ENCODE peak calls at places on chromosome 14, in four cellular contexts. I is AG04449, T is AG09309, G is HepG2. U is an unnamed sample.

GRCh38 chr14:105060751-105061427 is 4.3 kb downstream of the GPR132 start:
- DNase-seq in I (no peak), T (no peak), G (no peak), U (no peak)

GRCh38 chr14:68384335-68384734 is 408.5 kb downstream of the ZFP36L1 start:
- DNase-seq in I (no peak), T (no peak), G (no peak), U (no peak)

GRCh38 chr14:100994082-100994481 is 90.6 kb upstream of the RTL1 start:
- DNase-seq in I (no peak), T (no peak), G (no peak), U (no peak)

GRCh38 chr14:103393687-103394626 is 8.7 kb downstream of the MARK3 start:
- DNase-seq in I (no peak), T (no peak), G (no peak), U (no peak)

GRCh38 chr14:31391977-31392503 is 28.3 kb downstream of the HEATR5A start:
- DNase-seq in I (no peak), T (no peak), G (no peak), U (no peak)

GRCh38 chr14:68593806-68594536 is 198.9 kb downstream of the ZFP36L1 start:
- DNase-seq in I (no peak), T (no peak), G (peak; percentile 46), U (no peak)

GRCh38 chr14:21043387-21044105 is 1.4 kb downstream of the RNASE7 start:
- DNase-seq in I (no peak), T (no peak), G (no peak), U (no peak)

GRCh38 chr14:54659365-54659764 is 92.4 kb downstream of the SAMD4A start:
- DNase-seq in I (no peak), T (no peak), G (peak; percentile 50), U (no peak)

GRCh38 chr14:32109676-32110075 is 32.6 kb downstream of the ARHGAP5 start:
- DNase-seq in I (peak; percentile 58), T (peak; percentile 40), G (no peak), U (peak; percentile 31)

GRCh38 chr14:85529803-85530574 is at the start of gene FLRT2:
- DNase-seq in I (no peak), T (no peak), G (no peak), U (no peak)

GRCh38 chr14:74014299-74014698 is 4.8 kb downstream of the ENTPD5 start:
- DNase-seq in I (no peak), T (no peak), G (peak; percentile 63), U (no peak)

GRCh38 chr14:97827746-97828145 is 1030.6 kb downstream of the VRK1 start:
- DNase-seq in I (no peak), T (no peak), G (no peak), U (no peak)

GRCh38 chr14:54979039-54979438 is 47.9 kb downstream of the WDHD1 start:
- DNase-seq in I (no peak), T (no peak), G (no peak), U (no peak)

GRCh38 chr14:103140316-103141109 is 17.3 kb downstream of the TNFAIP2 start:
- DNase-seq in I (no peak), T (no peak), G (peak; percentile 39), U (no peak)

GRCh38 chr14:81453166-81453766 is 53.1 kb upstream of the STON2 start:
- DNase-seq in I (no peak), T (peak; percentile 8), G (peak; percentile 47), U (no peak)

GRCh38 chr14:75032939-75033338 is 18.3 kb downstream of the MLH3 start:
- DNase-seq in I (no peak), T (no peak), G (no peak), U (no peak)

GRCh38 chr14:58151701-58152568 is at the start of gene ARMH4:
- DNase-seq in I (no peak), T (peak; percentile 46), G (peak; percentile 63), U (no peak)

GRCh38 chr14:57058319-57058718 is 210.4 kb downstream of the EXOC5 start:
- DNase-seq in I (no peak), T (no peak), G (no peak), U (no peak)

GRCh38 chr14:68927956-68928675 is 51.0 kb downstream of the ACTN1 start:
- DNase-seq in I (no peak), T (no peak), G (no peak), U (no peak)

GRCh38 chr14:96994999-96995398 is 197.8 kb downstream of the VRK1 start:
- DNase-seq in I (no peak), T (no peak), G (no peak), U (no peak)

GRCh38 chr14:103070971-103071542 is 13.0 kb upstream of the LBHD2 start:
- DNase-seq in I (no peak), T (no peak), G (no peak), U (no peak)

GRCh38 chr14:86505808-86506207 is 975.9 kb downstream of the FLRT2 start:
- DNase-seq in I (no peak), T (no peak), G (no peak), U (no peak)

GRCh38 chr14:87230726-87231125 is 762.3 kb downstream of the GALC start:
- DNase-seq in I (no peak), T (no peak), G (no peak), U (no peak)

GRCh38 chr14:24145700-24146621 is at the start of gene PSME2:
- DNase-seq in I (no peak), T (peak; percentile 11), G (no peak), U (no peak)

GRCh38 chr14:77105118-77105517 is 7.1 kb downstream of the CIPC start:
- DNase-seq in I (no peak), T (no peak), G (no peak), U (no peak)
- H3K4me3 ChIP-seq in I (no peak overlapping the region), T (no peak overlapping the region), G (no peak overlapping the region), U (no peak overlapping the region)

DNA sequence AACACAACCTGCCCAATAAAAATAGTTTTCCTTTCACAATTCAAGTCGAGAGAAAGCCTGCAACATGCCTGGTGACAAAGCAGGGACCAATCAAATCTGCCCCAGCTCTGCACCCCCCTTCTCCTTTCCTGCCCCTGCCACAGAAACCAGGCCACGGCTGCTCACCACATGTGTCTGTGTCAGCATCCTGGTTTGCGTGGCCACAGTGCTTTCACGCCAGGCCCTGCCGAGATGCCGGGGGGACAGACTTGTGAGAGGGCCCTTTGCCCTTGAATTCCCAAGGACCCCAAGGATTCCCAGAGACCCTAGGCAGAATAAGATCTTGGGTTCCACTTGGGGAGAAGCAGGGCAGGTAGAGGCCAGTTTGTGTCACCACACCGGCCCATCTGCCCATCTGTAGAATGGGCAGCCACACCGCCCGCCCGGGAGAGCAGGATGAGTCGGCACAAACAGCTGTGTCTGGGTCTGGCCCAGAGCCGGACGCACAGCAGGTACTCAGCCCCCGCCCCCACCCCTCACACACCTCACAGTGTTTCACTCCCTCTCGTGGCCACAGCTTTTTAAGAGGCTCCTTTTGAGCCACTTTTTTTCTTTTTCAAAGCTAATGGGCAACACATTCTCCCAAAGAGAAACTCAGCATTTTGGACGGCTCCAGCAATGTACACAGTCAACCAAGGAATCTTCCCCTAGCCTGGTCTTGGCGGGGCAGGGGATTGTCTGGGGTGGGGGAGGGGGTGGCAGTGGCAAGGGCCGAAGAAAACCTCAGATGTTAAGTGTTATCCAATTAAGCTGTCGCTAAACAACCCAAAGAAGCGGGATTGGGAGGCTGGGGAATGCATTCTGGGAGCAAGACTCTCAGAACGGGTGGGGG is 41.5 kb downstream of the BCL11B start:
- DNase-seq in I (no peak), T (no peak), G (no peak), U (no peak)
- TF ChIP-seq CTCF in I (no peak), T (no peak), G (no peak), U (peak; percentile 12)

GRCh38 chr14:91123201-91123600 is 9.3 kb downstream of the DGLUCY start:
- DNase-seq in I (no peak), T (no peak), G (no peak), U (no peak)

GRCh38 chr14:91117960-91118359 is 4.1 kb downstream of the DGLUCY start:
- DNase-seq in I (no peak), T (no peak), G (no peak), U (no peak)

GRCh38 chr14:91118511-91119068 is 4.7 kb downstream of the DGLUCY start:
- DNase-seq in I (no peak), T (no peak), G (no peak), U (no peak)

GRCh38 chr14:91116913-91117588 is 3.2 kb downstream of the DGLUCY start:
- DNase-seq in I (no peak), T (no peak), G (no peak), U (no peak)

DNA sequence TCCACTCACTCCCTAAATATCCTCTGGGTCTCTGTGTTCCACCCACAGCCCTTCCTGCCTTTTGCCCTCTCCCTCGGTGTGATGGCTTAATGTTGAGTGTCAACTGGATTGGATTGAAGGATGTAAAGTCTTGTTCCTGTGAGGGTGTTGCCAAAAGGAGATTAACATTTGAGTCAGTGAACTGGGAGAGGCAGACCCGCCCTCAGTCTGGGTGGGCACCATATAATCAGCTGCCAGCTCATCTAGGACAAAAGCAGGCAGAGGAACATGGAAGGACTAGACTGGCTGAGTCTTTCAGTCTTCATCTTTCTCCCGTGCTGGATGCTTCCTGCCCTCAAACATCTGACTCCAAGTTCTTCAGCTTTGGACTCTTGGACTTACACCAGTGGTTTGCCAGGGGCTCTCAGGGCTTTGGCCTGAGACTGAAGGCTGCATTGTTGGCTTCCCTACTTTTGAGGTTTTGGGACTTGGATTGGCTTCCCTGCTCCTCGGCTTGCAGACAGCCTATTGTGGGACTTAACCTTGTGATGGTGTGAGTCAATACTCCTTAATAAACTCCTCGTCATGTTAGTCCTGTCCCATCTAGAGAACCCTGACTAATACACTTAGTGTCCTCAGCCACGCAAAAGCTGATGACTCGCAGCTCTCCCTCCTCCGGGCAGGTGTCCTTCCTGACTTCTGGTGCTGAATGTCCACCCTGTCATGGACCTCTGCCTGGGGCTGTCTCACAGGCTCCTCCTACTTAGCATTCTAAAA is 5.9 kb downstream of the DGLUCY start:
- DNase-seq in I (no peak), T (peak; percentile 28), G (no peak), U (no peak)
- H3K4me3 ChIP-seq in I (no peak overlapping the region), T (no peak overlapping the region), G (no peak overlapping the region), U (no peak overlapping the region)

GRCh38 chr14:92600318-92601053 is 86.9 kb downstream of the RIN3 start:
- DNase-seq in I (peak; percentile 45), T (peak; percentile 77), G (no peak), U (no peak)
- TF ChIP-seq CTCF in I (peak; percentile 5), T (peak; percentile 45), G (no peak), U (no peak)

GRCh38 chr14:22977684-22978486 is 4.5 kb downstream of the AJUBA start:
- DNase-seq in I (peak; percentile 57), T (no peak), G (peak; percentile 100), U (no peak)
- H3K4me3 ChIP-seq in I (peak overlapping the region; percentile 91), T (peak overlapping the region; percentile 16), G (peak overlapping the region; percentile 89), U (peak overlapping the region; percentile 78)

GRCh38 chr14:79534703-79535353 is 676.5 kb downstream of the DIO2 start:
- DNase-seq in I (no peak), T (no peak), G (no peak), U (no peak)
- TF ChIP-seq CTCF in I (no peak), T (no peak), G (no peak), U (no peak)